ENCODE peak calls at places on chromosomes 11 and 22, in ten cellular contexts. K is GM12878, Q is fibroblast of lung, R is kidney, Y is cardiac fibroblast, T is cardiac muscle cell, P is sigmoid colon, F is foreskin fibroblast, H is colonic mucosa, S is neural progenitor cell. W is an unnamed sample.

GRCh38 chr11:63240098-63240497 is 3.3 kb downstream of the SLC22A25 start:
- DNase-seq in K (no peak), Q (no peak), R (no peak), Y (peak; percentile 12), T (no peak), P (no peak), F (no peak), H (no peak), S (no peak), W (peak; percentile 70)

GRCh38 chr11:56624661-56625110 is 10.0 kb upstream of the OR5M1 start:
- DNase-seq in K (peak; percentile 30), Q (peak; percentile 4), R (no peak), Y (peak; percentile 74), T (peak; percentile 61), P (no peak), F (peak; percentile 2), H (peak; percentile 27), S (peak; percentile 68), W (peak; percentile 77)

GRCh38 chr22:30572840-30573593 is 1.4 kb downstream of the GAL3ST1 start:
- DNase-seq in K (no peak), Q (no peak), R (peak; percentile 78), Y (no peak), T (no peak), P (no peak), F (peak; percentile 24), H (peak; percentile 81), S (no peak), W (no peak)

GRCh38 chr22:28994522-28994921 is 67.1 kb downstream of the C22orf31 start:
- DNase-seq in K (no peak), Q (no peak), R (no peak), Y (no peak), T (no peak), P (no peak), F (no peak), H (no peak), S (no peak), W (no peak)

GRCh38 chr22:30829901-30830550 is 135.4 kb downstream of the OSBP2 start:
- DNase-seq in K (no peak), Q (peak; percentile 92), R (no peak), Y (peak; percentile 99), T (peak; percentile 83), P (no peak), F (peak; percentile 92), H (no peak), S (no peak), W (peak; percentile 99)

GRCh38 chr11:23769214-23769613 is 727.6 kb upstream of the LUZP2 start:
- DNase-seq in K (no peak), Q (no peak), R (no peak), Y (no peak), T (no peak), P (no peak), F (no peak), H (no peak), S (no peak), W (no peak)

GRCh38 chr11:27208846-27209245 is 154.2 kb downstream of the CCDC34 start:
- DNase-seq in K (no peak), Q (no peak), R (no peak), Y (no peak), T (no peak), P (no peak), F (no peak), H (no peak), S (no peak), W (no peak)

GRCh38 chr11:107301886-107302285 is 155.7 kb downstream of the CWF19L2 start:
- DNase-seq in K (no peak), Q (no peak), R (no peak), Y (no peak), T (no peak), P (no peak), F (no peak), H (no peak), S (no peak), W (peak; percentile 67)

GRCh38 chr22:38657248-38657909 is 941 bp downstream of the CBY1 start:
- DNase-seq in K (no peak), Q (peak; percentile 20), R (no peak), Y (peak; percentile 10), T (peak; percentile 17), P (no peak), F (peak; percentile 42), H (peak; percentile 38), S (peak; percentile 32), W (peak; percentile 13)

GRCh38 chr22:22422629-22423112 is 85.9 kb downstream of the ZNF280B start:
- DNase-seq in K (peak; percentile 85), Q (peak; percentile 64), R (no peak), Y (peak; percentile 77), T (peak; percentile 71), P (no peak), F (peak; percentile 76), H (peak; percentile 74), S (peak; percentile 92), W (peak; percentile 46)

GRCh38 chr11:108933630-108934029 is 268.8 kb downstream of the DDX10 start:
- DNase-seq in K (no peak), Q (no peak), R (no peak), Y (peak; percentile 61), T (peak; percentile 67), P (no peak), F (peak; percentile 72), H (no peak), S (no peak), W (peak; percentile 59)

GRCh38 chr11:113865873-113866272 is 9.5 kb downstream of the USP28 start:
- DNase-seq in K (no peak), Q (no peak), R (no peak), Y (no peak), T (no peak), P (no peak), F (no peak), H (no peak), S (no peak), W (no peak)

GRCh38 chr22:46064236-46064965 is 85.9 kb upstream of the PPARA start:
- DNase-seq in K (no peak), Q (no peak), R (peak; percentile 76), Y (peak; percentile 53), T (no peak), P (peak; percentile 63), F (no peak), H (no peak), S (no peak), W (no peak)

GRCh38 chr11:117677729-117678310 is 119.2 kb downstream of the DSCAML1 start:
- DNase-seq in K (no peak), Q (no peak), R (no peak), Y (no peak), T (no peak), P (no peak), F (no peak), H (no peak), S (no peak), W (no peak)

GRCh38 chr11:67083786-67084366 is 27.2 kb downstream of the RHOD start:
- DNase-seq in K (no peak), Q (no peak), R (no peak), Y (no peak), T (no peak), P (no peak), F (no peak), H (no peak), S (no peak), W (no peak)

GRCh38 chr11:60763692-60764369 is 7.2 kb downstream of the MS4A15 start:
- DNase-seq in K (peak; percentile 69), Q (no peak), R (no peak), Y (no peak), T (no peak), P (no peak), F (no peak), H (no peak), S (no peak), W (no peak)
- TF ChIP-seq CTCF in K (peak; percentile 26), Q (no peak), R (no peak), Y (no peak), T (no peak), P (no peak), F (no peak), H (no peak), S (no peak), W (no peak)

GRCh38 chr22:20956258-20957117 is 10.6 kb upstream of the AIFM3 start:
- DNase-seq in K (no peak), Q (peak; percentile 32), R (no peak), Y (peak; percentile 20), T (peak; percentile 50), P (no peak), F (peak; percentile 61), H (peak; percentile 89), S (peak; percentile 63), W (peak; percentile 83)
- H3K4me3 ChIP-seq in K (peak overlapping the region; percentile 75), Q (peak overlapping the region; percentile 51), R (peak overlapping the region; percentile 56), Y (peak overlapping the region; percentile 78), T (peak overlapping the region; percentile 40), P (peak overlapping the region; percentile 66), F (peak overlapping the region; percentile 65), H (peak overlapping the region; percentile 73), S (peak overlapping the region; percentile 50), W (peak overlapping the region; percentile 93)

DNA sequence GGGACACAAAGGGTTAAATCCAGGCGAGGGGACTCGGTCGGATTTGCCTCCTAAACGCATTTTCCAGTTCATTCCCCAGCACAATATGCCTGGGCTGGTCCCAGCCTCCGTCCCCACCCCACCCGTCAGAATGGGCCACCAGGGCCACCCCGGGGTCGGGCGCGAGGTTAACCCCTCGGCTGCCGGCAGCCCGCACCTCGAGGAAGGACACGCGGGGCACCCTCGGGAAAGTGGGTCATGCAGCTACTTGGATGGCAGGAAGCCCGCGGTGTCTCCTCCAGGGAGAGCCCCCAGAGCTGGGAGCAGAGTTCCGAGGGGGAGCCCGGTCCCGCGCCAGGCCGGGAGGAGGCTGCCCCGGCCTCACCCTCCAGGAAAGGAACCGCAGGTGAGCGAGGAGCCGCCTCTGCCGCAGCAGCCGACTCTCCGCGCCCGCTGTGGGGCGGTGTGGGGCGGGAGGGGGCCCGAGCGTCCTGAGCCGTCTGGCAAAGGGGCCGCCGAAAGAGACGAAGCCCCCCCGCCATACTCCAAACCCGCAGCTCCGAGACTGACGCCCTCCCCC is 1.4 kb downstream of the NECTIN1 start:
- DNase-seq in K (no peak), Q (no peak), R (no peak), Y (no peak), T (no peak), P (no peak), F (peak; percentile 54), H (peak; percentile 67), S (peak; percentile 95), W (no peak)
- TF ChIP-seq CTCF in K (peak; percentile 39), Q (peak; percentile 12), R (peak; percentile 21), Y (peak; percentile 9), T (peak; percentile 18), P (no peak), F (no peak), H (no peak), S (peak; percentile 28), W (peak; percentile 34)

GRCh38 chr11:92225206-92225562 is 566 bp downstream of the FAT3 start:
- DNase-seq in K (no peak), Q (no peak), R (peak; percentile 69), Y (no peak), T (no peak), P (no peak), F (no peak), H (no peak), S (peak; percentile 51), W (no peak)

GRCh38 chr11:92226331-92227232 is 2.0 kb downstream of the FAT3 start:
- DNase-seq in K (no peak), Q (peak; percentile 17), R (peak; percentile 81), Y (peak; percentile 3), T (no peak), P (no peak), F (peak; percentile 36), H (no peak), S (peak; percentile 78), W (no peak)

GRCh38 chr11:92227233-92227593 is 2.6 kb downstream of the FAT3 start:
- DNase-seq in K (no peak), Q (no peak), R (no peak), Y (no peak), T (no peak), P (no peak), F (peak; percentile 2), H (no peak), S (peak; percentile 70), W (no peak)

GRCh38 chr11:92224394-92225205 is at the start of gene FAT3:
- DNase-seq in K (no peak), Q (peak; percentile 70), R (peak; percentile 89), Y (peak; percentile 37), T (peak; percentile 66), P (peak; percentile 68), F (peak; percentile 64), H (peak; percentile 17), S (peak; percentile 91), W (no peak)

GRCh38 chr11:92225563-92226308 is 1.1 kb downstream of the FAT3 start:
- DNase-seq in K (no peak), Q (peak; percentile 34), R (peak; percentile 79), Y (peak; percentile 11), T (peak; percentile 13), P (peak; percentile 64), F (peak; percentile 34), H (peak; percentile 17), S (peak; percentile 77), W (no peak)
- H3K4me3 ChIP-seq in K (no peak overlapping the region), Q (peak overlapping the region; percentile 59), R (no peak overlapping the region), Y (peak overlapping the region; percentile 25), T (peak overlapping the region; percentile 56), P (peak overlapping the region; percentile 45), F (peak overlapping the region; percentile 49), H (no peak overlapping the region), S (peak overlapping the region; percentile 63), W (no peak overlapping the region)

W was measured in bronchial epithelial cell.